ENCODE peak calls at places on chromosomes 16 and 17, in ten cellular contexts. F, A, J, Z, U, D, O, M, W and T are unnamed samples.
A peak's percentile ranks its signal among the peaks of the same experiment; 100 is the strongest.

GRCh38 chr16:1460602-1461138 is 14.2 kb downstream of the CLCN7 start:
- DNase-seq in A (no peak), J (no peak), F (no peak), O (no peak), D (no peak), M (no peak), W (no peak), Z (no peak), U (no peak), T (no peak)

GRCh38 chr16:29927523-29927905 is 1.5 kb upstream of the KCTD13 start:
- DNase-seq in U (no peak), D (no peak), M (no peak), W (no peak), O (no peak), Z (no peak), J (no peak), A (no peak), F (no peak), T (no peak)

GRCh38 chr17:68383443-68384321 is 73.6 kb downstream of the WIPI1 start:
- DNase-seq in A (no peak), O (no peak), U (no peak), J (no peak), Z (no peak), F (no peak), W (no peak), M (peak; percentile 81), D (no peak), T (no peak)

GRCh38 chr16:12386076-12386641 is 409.6 kb downstream of the SNX29 start:
- DNase-seq in M (no peak), D (no peak), A (no peak), Z (no peak), O (no peak), J (no peak), F (no peak), U (peak; percentile 49), W (no peak), T (no peak)

GRCh38 chr17:39674702-39675389 is 6.6 kb downstream of the PNMT start:
- DNase-seq in U (peak; percentile 37), F (no peak), J (no peak), D (no peak), O (no peak), A (peak; percentile 42), M (peak; percentile 81), Z (no peak), W (no peak), T (no peak)

GRCh38 chr17:82436601-82437324 is 13.8 kb downstream of the CYBC1 start:
- DNase-seq in U (no peak), J (peak; percentile 41), W (no peak), A (no peak), Z (no peak), M (no peak), F (no peak), D (no peak), O (no peak), T (no peak)

GRCh38 chr17:73924083-73924482 is 279.4 kb upstream of the RPL38 start:
- DNase-seq in U (no peak), W (no peak), J (no peak), M (no peak), F (no peak), Z (no peak), D (no peak), O (no peak), A (no peak), T (no peak)

GRCh38 chr16:70688266-70688742 is 2.5 kb upstream of the MTSS2 start:
- DNase-seq in U (peak; percentile 95), W (no peak), Z (no peak), M (no peak), O (no peak), A (no peak), F (peak; percentile 82), J (peak; percentile 77), D (no peak), T (no peak)

GRCh38 chr16:19424478-19424877 is 6.8 kb downstream of the TMC5 start:
- DNase-seq in U (no peak), J (no peak), O (no peak), F (no peak), A (no peak), D (no peak), M (no peak), Z (no peak), W (no peak), T (no peak)

GRCh38 chr17:15343749-15344148 is 2.4 kb upstream of the TEKT3 start:
- DNase-seq in J (no peak), D (no peak), M (no peak), U (no peak), A (no peak), Z (no peak), W (no peak), F (no peak), O (no peak), T (no peak)

GRCh38 chr16:29813644-29814562 is 1.9 kb downstream of the PRRT2 start:
- DNase-seq in J (no peak), M (no peak), U (no peak), A (no peak), F (no peak), Z (no peak), O (no peak), D (no peak), W (no peak), T (no peak)

GRCh38 chr16:89410794-89411309 is 79.5 kb downstream of the ANKRD11 start:
- DNase-seq in D (no peak), W (no peak), F (peak; percentile 9), O (no peak), Z (no peak), A (no peak), M (peak; percentile 48), J (peak; percentile 86), U (peak; percentile 93), T (no peak)

GRCh38 chr17:7632492-7632894 is 2.6 kb downstream of the SHBG start:
- DNase-seq in D (peak; percentile 68), F (no peak), O (no peak), Z (no peak), A (peak; percentile 55), W (no peak), J (no peak), U (peak; percentile 65), M (peak; percentile 25), T (peak; percentile 30)

GRCh38 chr17:65594585-65594940 is 33.1 kb upstream of the AXIN2 start:
- DNase-seq in D (no peak), W (no peak), Z (no peak), U (no peak), O (no peak), A (no peak), M (no peak), J (no peak), F (no peak), T (no peak)

GRCh38 chr16:66587881-66588600 is 8.8 kb downstream of the CMTM2 start:
- DNase-seq in U (no peak), D (no peak), M (no peak), J (no peak), W (no peak), A (no peak), Z (no peak), F (no peak), O (no peak), T (no peak)

GRCh38 chr17:27849474-27850185 is 43.5 kb downstream of the LYRM9 start:
- DNase-seq in F (no peak), O (no peak), A (no peak), J (no peak), M (no peak), W (no peak), U (no peak), Z (no peak), D (no peak), T (no peak)

GRCh38 chr16:68086860-68087268 is 1.7 kb downstream of the NFATC3 start:
- DNase-seq in U (no peak), A (no peak), J (no peak), D (peak; percentile 6), M (no peak), O (no peak), Z (no peak), F (no peak), W (no peak), T (no peak)

GRCh38 chr16:81522141-81522701 is 77.6 kb downstream of the CMIP start:
- DNase-seq in O (no peak), D (peak; percentile 44), J (peak; percentile 54), F (no peak), A (no peak), W (no peak), Z (no peak), U (no peak), M (peak; percentile 54), T (no peak)

GRCh38 chr17:45376606-45377005 is 56.1 kb downstream of the ARHGAP27 start:
- DNase-seq in J (no peak), D (no peak), U (no peak), W (no peak), M (no peak), O (no peak), A (no peak), F (no peak), Z (no peak), T (no peak)

GRCh38 chr16:84848991-84849634 is 29.3 kb downstream of the CRISPLD2 start:
- DNase-seq in F (no peak), A (no peak), O (no peak), J (no peak), D (no peak), W (no peak), Z (no peak), U (no peak), M (no peak), T (no peak)

GRCh38 chr17:41917192-41917591 is 1.6 kb downstream of the ACLY start:
- DNase-seq in W (no peak), J (no peak), D (no peak), O (no peak), U (peak; percentile 26), M (no peak), A (no peak), Z (no peak), F (peak; percentile 30), T (peak; percentile 27)